ENCODE peak calls at places on chromosomes 2 and 18, in four cellular contexts. I is epithelial cell of esophagus, T is adrenal gland, U is COR-L47. O is an unnamed sample.

GRCh38 chr2:138124521-138124920 is 160.2 kb downstream of the HNMT start:
- DNase-seq in I (peak), U (no peak), T (no peak), O (no peak)

GRCh38 chr18:31185551-31185950 is 22.9 kb upstream of the DSC1 start:
- DNase-seq in I (peak), U (no peak), T (no peak), O (no peak)

GRCh38 chr2:145184741-145185671 is 665.1 kb upstream of the ZEB2 start:
- DNase-seq in U (no peak), I (peak), T (no peak), O (no peak)

GRCh38 chr2:210475726-210476125 is 833 bp downstream of the LANCL1 start:
- DNase-seq in U (no peak), T (no peak), I (no peak), O (no peak)

GRCh38 chr2:46873632-46874068 is 42.0 kb downstream of the MCFD2 start:
- DNase-seq in T (peak), U (no peak), I (peak), O (no peak)

GRCh38 chr18:36942264-36942663 is 113.3 kb downstream of the KIAA1328 start:
- DNase-seq in I (peak), U (peak), T (no peak), O (peak)

GRCh38 chr2:974454-974853 is 23.8 kb downstream of the SNTG2 start:
- DNase-seq in T (peak), U (peak), I (no peak), O (no peak)

GRCh38 chr2:70523996-70524965 is 29.3 kb downstream of the TGFA start:
- DNase-seq in T (peak), U (no peak), I (peak), O (no peak)

GRCh38 chr2:104866122-104866864 is 12.4 kb downstream of the POU3F3 start:
- DNase-seq in U (no peak), I (no peak), T (no peak), O (no peak)

GRCh38 chr18:42030586-42031182 is 75.7 kb downstream of the PIK3C3 start:
- DNase-seq in U (peak), I (peak), T (no peak), O (no peak)

GRCh38 chr2:172821370-172822338 is 86.0 kb downstream of the RAPGEF4 start:
- DNase-seq in T (no peak), U (no peak), I (no peak), O (no peak)